ENCODE peak calls at places on chromosomes 7 and 10, in four cellular contexts. One of them, this sample, is unnamed.

GRCh38 chr10:21473541-21473940 is 51.9 kb downstream of the SKIDA1 start:
- DNase-seq in sigmoid colon: no peak
- DNase-seq in right lobe of liver: no peak
- DNase-seq in stomach: no peak
- DNase-seq in this sample: no peak

GRCh38 chr7:128861957-128862570 is 592 bp upstream of the ATP6V1F start:
- DNase-seq in sigmoid colon: no peak
- DNase-seq in stomach: no peak
- DNase-seq in right lobe of liver: no peak
- DNase-seq in this sample: no peak

GRCh38 chr7:107016312-107016711 is 28.2 kb upstream of the PRKAR2B start:
- DNase-seq in stomach: no peak
- DNase-seq in right lobe of liver: no peak
- DNase-seq in sigmoid colon: no peak
- DNase-seq in this sample: no peak

GRCh38 chr7:158284617-158285382 is 302.8 kb downstream of the PTPRN2 start:
- DNase-seq in sigmoid colon: peak
- DNase-seq in stomach: peak
- DNase-seq in right lobe of liver: no peak
- DNase-seq in this sample: no peak

GRCh38 chr7:102416406-102416805 is 17.0 kb upstream of the ORAI2 start:
- DNase-seq in sigmoid colon: no peak
- DNase-seq in stomach: no peak
- DNase-seq in right lobe of liver: no peak
- DNase-seq in this sample: no peak

GRCh38 chr7:75793676-75794075 is 19.9 kb downstream of the CCL24 start:
- DNase-seq in stomach: no peak
- DNase-seq in right lobe of liver: no peak
- DNase-seq in sigmoid colon: no peak
- DNase-seq in this sample: no peak

GRCh38 chr7:19284596-19285300 is 139.5 kb upstream of the FERD3L start:
- DNase-seq in stomach: no peak
- DNase-seq in sigmoid colon: no peak
- DNase-seq in right lobe of liver: no peak
- DNase-seq in this sample: no peak

GRCh38 chr10:5557040-5557721 is 32.4 kb downstream of the CALML3 start:
- DNase-seq in sigmoid colon: peak
- DNase-seq in stomach: peak
- DNase-seq in right lobe of liver: no peak
- DNase-seq in this sample: no peak

GRCh38 chr7:70714506-70715038 is 417.4 kb upstream of the GALNT17 start:
- DNase-seq in right lobe of liver: no peak
- DNase-seq in stomach: no peak
- DNase-seq in sigmoid colon: no peak
- DNase-seq in this sample: no peak

GRCh38 chr7:108347616-108348015 is 108.6 kb downstream of the NRCAM start:
- DNase-seq in stomach: no peak
- DNase-seq in sigmoid colon: no peak
- DNase-seq in right lobe of liver: no peak
- DNase-seq in this sample: no peak

GRCh38 chr10:70589762-70590662 is 12.5 kb downstream of the PRF1 start:
- DNase-seq in stomach: peak
- DNase-seq in sigmoid colon: no peak
- DNase-seq in right lobe of liver: no peak
- DNase-seq in this sample: no peak

GRCh38 chr10:49741108-49741995 is 20.8 kb downstream of the OGDHL start:
- DNase-seq in sigmoid colon: no peak
- DNase-seq in right lobe of liver: no peak
- DNase-seq in stomach: peak
- DNase-seq in this sample: no peak

GRCh38 chr7:20268832-20269231 is 51.6 kb upstream of the MACC1 start:
- DNase-seq in sigmoid colon: no peak
- DNase-seq in stomach: no peak
- DNase-seq in right lobe of liver: no peak
- DNase-seq in this sample: no peak

GRCh38 chr10:126255313-126255712 is 133.0 kb downstream of the ADAM12 start:
- DNase-seq in right lobe of liver: no peak
- DNase-seq in stomach: no peak
- DNase-seq in sigmoid colon: no peak
- DNase-seq in this sample: no peak

GRCh38 chr7:3065724-3066143 is 22.1 kb upstream of the CARD11 start:
- DNase-seq in right lobe of liver: no peak
- DNase-seq in stomach: peak
- DNase-seq in sigmoid colon: no peak
- DNase-seq in this sample: no peak

GRCh38 chr10:33335550-33335799 is 1.0 kb upstream of the NRP1 start:
- DNase-seq in sigmoid colon: no peak
- DNase-seq in stomach: no peak
- DNase-seq in right lobe of liver: peak
- DNase-seq in this sample: no peak

GRCh38 chr10:80552151-80552646 is 14.5 kb downstream of the SH2D4B start:
- DNase-seq in right lobe of liver: peak
- DNase-seq in sigmoid colon: peak
- DNase-seq in stomach: peak
- DNase-seq in this sample: no peak

GRCh38 chr10:101619983-101620382 is 31.9 kb downstream of the DPCD start:
- DNase-seq in sigmoid colon: peak
- DNase-seq in stomach: no peak
- DNase-seq in right lobe of liver: no peak
- DNase-seq in this sample: no peak

GRCh38 chr7:102914585-102914984 is 1.8 kb downstream of the LRRC17 start:
- DNase-seq in sigmoid colon: peak
- DNase-seq in stomach: no peak
- DNase-seq in right lobe of liver: no peak
- DNase-seq in this sample: peak

GRCh38 chr10:113216068-113216467 is 266.0 kb downstream of the TCF7L2 start:
- DNase-seq in right lobe of liver: no peak
- DNase-seq in sigmoid colon: no peak
- DNase-seq in stomach: no peak
- DNase-seq in this sample: no peak

GRCh38 chr7:70063796-70064423 is 465.6 kb downstream of the AUTS2 start:
- DNase-seq in stomach: no peak
- DNase-seq in right lobe of liver: no peak
- DNase-seq in sigmoid colon: no peak
- DNase-seq in this sample: no peak

GRCh38 chr7:23332193-23332592 is 33.1 kb downstream of the MALSU1 start:
- DNase-seq in sigmoid colon: no peak
- DNase-seq in right lobe of liver: no peak
- DNase-seq in stomach: no peak
- DNase-seq in this sample: no peak

GRCh38 chr10:93334901-93335312 is 147.2 kb downstream of the MYOF start:
- DNase-seq in sigmoid colon: no peak
- DNase-seq in right lobe of liver: no peak
- DNase-seq in stomach: no peak
- DNase-seq in this sample: no peak

GRCh38 chr7:2545746-2546425 is 9.4 kb downstream of the BRAT1 start:
- DNase-seq in sigmoid colon: peak
- DNase-seq in right lobe of liver: no peak
- DNase-seq in stomach: no peak
- DNase-seq in this sample: peak

GRCh38 chr7:123208793-123209192 is 9.0 kb upstream of the SLC13A1 start:
- DNase-seq in right lobe of liver: no peak
- DNase-seq in sigmoid colon: no peak
- DNase-seq in stomach: no peak
- DNase-seq in this sample: no peak

GRCh38 chr10:87622290-87623004 is 37.2 kb upstream of the PAPSS2 start:
- DNase-seq in stomach: no peak
- DNase-seq in right lobe of liver: no peak
- DNase-seq in sigmoid colon: no peak
- DNase-seq in this sample: no peak

GRCh38 chr10:87861566-87861952 is 1.8 kb downstream of the KLLN start:
- DNase-seq in sigmoid colon: peak
- DNase-seq in right lobe of liver: peak
- DNase-seq in stomach: peak
- DNase-seq in this sample: peak

GRCh38 chr7:41574377-41574776 is 128.5 kb downstream of the INHBA start:
- DNase-seq in sigmoid colon: no peak
- DNase-seq in stomach: no peak
- DNase-seq in right lobe of liver: no peak
- DNase-seq in this sample: no peak

GRCh38 chr10:73251683-73252444 is 580 bp downstream of the MRPS16 start:
- DNase-seq in stomach: no peak
- DNase-seq in right lobe of liver: no peak
- DNase-seq in sigmoid colon: peak
- DNase-seq in this sample: peak

GRCh38 chr10:20740128-20740527 is 157.0 kb downstream of the NEBL start:
- DNase-seq in right lobe of liver: no peak
- DNase-seq in sigmoid colon: no peak
- DNase-seq in stomach: no peak
- DNase-seq in this sample: no peak

GRCh38 chr10:42475168-42476098 is 162.9 kb downstream of the ZNF33B start:
- DNase-seq in right lobe of liver: peak
- DNase-seq in sigmoid colon: no peak
- DNase-seq in stomach: no peak
- DNase-seq in this sample: no peak

GRCh38 chr10:4688620-4689019 is 137.4 kb upstream of the AKR1E2 start:
- DNase-seq in sigmoid colon: no peak
- DNase-seq in right lobe of liver: no peak
- DNase-seq in stomach: no peak
- DNase-seq in this sample: no peak

GRCh38 chr7:31023877-31024276 is 28.2 kb upstream of the ADCYAP1R1 start:
- DNase-seq in stomach: no peak
- DNase-seq in right lobe of liver: no peak
- DNase-seq in sigmoid colon: no peak
- DNase-seq in this sample: no peak

GRCh38 chr7:114911411-114911810 is 10.5 kb upstream of the MDFIC start:
- DNase-seq in sigmoid colon: no peak
- DNase-seq in right lobe of liver: no peak
- DNase-seq in stomach: no peak
- DNase-seq in this sample: no peak

GRCh38 chr7:70530191-70530590 is 601.8 kb upstream of the GALNT17 start:
- DNase-seq in right lobe of liver: no peak
- DNase-seq in stomach: no peak
- DNase-seq in sigmoid colon: no peak
- DNase-seq in this sample: no peak

GRCh38 chr10:131858583-131859340 is 42.0 kb upstream of the PPP2R2D start:
- DNase-seq in right lobe of liver: no peak
- DNase-seq in stomach: no peak
- DNase-seq in sigmoid colon: peak
- DNase-seq in this sample: no peak

GRCh38 chr7:49670991-49671390 is 102.4 kb upstream of the VWC2 start:
- DNase-seq in right lobe of liver: no peak
- DNase-seq in sigmoid colon: no peak
- DNase-seq in stomach: no peak
- DNase-seq in this sample: no peak

GRCh38 chr7:28546067-28546466 is 133.7 kb downstream of the CREB5 start:
- DNase-seq in stomach: no peak
- DNase-seq in right lobe of liver: no peak
- DNase-seq in sigmoid colon: no peak
- DNase-seq in this sample: no peak

GRCh38 chr7:127678330-127678729 is 26.3 kb downstream of the SND1 start:
- DNase-seq in right lobe of liver: no peak
- DNase-seq in sigmoid colon: no peak
- DNase-seq in stomach: no peak
- DNase-seq in this sample: no peak

GRCh38 chr7:73718905-73719805 is at the start of gene STX1A:
- DNase-seq in sigmoid colon: peak
- DNase-seq in right lobe of liver: peak
- DNase-seq in stomach: peak
- DNase-seq in this sample: peak
- TF ChIP-seq POLR2A in sigmoid colon: no peak
- TF ChIP-seq POLR2A in right lobe of liver: peak
- TF ChIP-seq POLR2A in stomach: no peak
- TF ChIP-seq POLR2A in this sample: peak

GRCh38 chr10:118342638-118343020 is 505 bp upstream of the FAM204A start:
- DNase-seq in right lobe of liver: no peak
- DNase-seq in sigmoid colon: no peak
- DNase-seq in stomach: no peak
- DNase-seq in this sample: no peak

GRCh38 chr10:118343115-118343514 is 991 bp upstream of the FAM204A start:
- DNase-seq in sigmoid colon: no peak
- DNase-seq in right lobe of liver: no peak
- DNase-seq in stomach: no peak
- DNase-seq in this sample: no peak

GRCh38 chr10:118340486-118340885 is 1.6 kb downstream of the FAM204A start:
- DNase-seq in sigmoid colon: no peak
- DNase-seq in stomach: no peak
- DNase-seq in right lobe of liver: no peak
- DNase-seq in this sample: no peak

GRCh38 chr10:118343549-118343948 is 1.4 kb upstream of the FAM204A start:
- DNase-seq in sigmoid colon: no peak
- DNase-seq in stomach: no peak
- DNase-seq in right lobe of liver: no peak
- DNase-seq in this sample: no peak

GRCh38 chr10:118341678-118342637 is at the start of gene FAM204A:
- DNase-seq in stomach: peak
- DNase-seq in sigmoid colon: peak
- DNase-seq in right lobe of liver: peak
- DNase-seq in this sample: peak
- TF ChIP-seq POLR2A in stomach: no peak
- TF ChIP-seq POLR2A in sigmoid colon: peak
- TF ChIP-seq POLR2A in right lobe of liver: peak
- TF ChIP-seq POLR2A in this sample: peak

GRCh38 chr7:727104-727805 is at the start of gene PRKAR1B:
- DNase-seq in right lobe of liver: no peak
- DNase-seq in sigmoid colon: peak
- DNase-seq in stomach: no peak
- DNase-seq in this sample: no peak

GRCh38 chr7:725223-726005 is 1.1 kb upstream of the DNAAF5 start:
- DNase-seq in sigmoid colon: no peak
- DNase-seq in right lobe of liver: no peak
- DNase-seq in stomach: no peak
- DNase-seq in this sample: no peak

GRCh38 chr7:726854-727103 is 280 bp downstream of the DNAAF5 start:
- DNase-seq in sigmoid colon: no peak
- DNase-seq in stomach: no peak
- DNase-seq in right lobe of liver: no peak
- DNase-seq in this sample: no peak

GRCh38 chr7:727806-728460 is 852 bp upstream of the PRKAR1B start:
- DNase-seq in right lobe of liver: no peak
- DNase-seq in sigmoid colon: no peak
- DNase-seq in stomach: no peak
- DNase-seq in this sample: no peak

GRCh38 chr7:726084-726853 is at the start of gene DNAAF5:
- DNase-seq in right lobe of liver: peak
- DNase-seq in sigmoid colon: peak
- DNase-seq in stomach: peak
- DNase-seq in this sample: peak
- TF ChIP-seq POLR2A in right lobe of liver: peak
- TF ChIP-seq POLR2A in sigmoid colon: no peak
- TF ChIP-seq POLR2A in stomach: no peak
- TF ChIP-seq POLR2A in this sample: peak

GRCh38 chr10:110567201-110568054 is at the start of gene SMC3:
- DNase-seq in sigmoid colon: peak
- DNase-seq in right lobe of liver: peak
- DNase-seq in stomach: peak
- DNase-seq in this sample: peak
- TF ChIP-seq POLR2A in sigmoid colon: peak
- TF ChIP-seq POLR2A in right lobe of liver: no peak
- TF ChIP-seq POLR2A in stomach: no peak
- TF ChIP-seq POLR2A in this sample: peak